ENCODE peak calls at places on chromosomes 7 and 10, in ten cellular contexts. O is H9, A is uterus, I is cardiac fibroblast, Q is upper lobe of right lung, T is PC-3, M is AG04450, L is coronary artery, C is fibroblast of pulmonary artery, V is transverse colon. N is an unnamed sample.

GRCh38 chr7:73823257-73823656 is 7.5 kb upstream of the CLDN4 start:
- DNase-seq in V (no peak), A (no peak), L (no peak), O (no peak), M (no peak), T (peak; percentile 15), Q (no peak), C (no peak), I (no peak), N (no peak)

GRCh38 chr10:70664702-70665195 is 7.6 kb upstream of the ADAMTS14 start:
- DNase-seq in A (no peak), L (no peak), V (no peak), M (peak; percentile 96), C (peak; percentile 93), O (no peak), I (peak; percentile 99), Q (peak; percentile 38), T (peak; percentile 98), N (peak; percentile 64)

GRCh38 chr7:46943996-46944395 is 637.9 kb downstream of the TNS3 start:
- DNase-seq in C (no peak), I (no peak), M (no peak), V (no peak), L (no peak), T (no peak), A (no peak), O (no peak), Q (no peak), N (no peak)

GRCh38 chr10:113199459-113199858 is 249.4 kb downstream of the TCF7L2 start:
- DNase-seq in O (no peak), C (peak; percentile 29), I (peak; percentile 58), A (no peak), L (no peak), V (no peak), Q (no peak), T (peak; percentile 41), M (peak; percentile 11), N (no peak)

GRCh38 chr7:73960548-73960947 is 67.4 kb upstream of the ELN start:
- DNase-seq in M (no peak), Q (no peak), L (no peak), V (peak; percentile 80), I (no peak), T (peak; percentile 19), O (no peak), C (no peak), A (no peak), N (no peak)

GRCh38 chr10:52609601-52610240 is 162.9 kb downstream of the MBL2 start:
- DNase-seq in T (no peak), I (no peak), Q (no peak), A (no peak), L (no peak), M (no peak), V (no peak), O (no peak), C (no peak), N (no peak)

GRCh38 chr10:68047554-68048327 is 27.3 kb downstream of the HERC4 start:
- DNase-seq in A (no peak), O (no peak), I (peak; percentile 56), M (no peak), T (no peak), C (peak; percentile 25), Q (no peak), V (no peak), L (no peak), N (no peak)

GRCh38 chr10:14391342-14391741 is 60.6 kb upstream of the FRMD4A start:
- DNase-seq in T (no peak), L (no peak), C (no peak), V (no peak), Q (no peak), A (no peak), I (no peak), M (no peak), O (no peak), N (no peak)

GRCh38 chr7:104903044-104903443 is 111.0 kb upstream of the KMT2E start:
- DNase-seq in L (no peak), A (no peak), C (peak; percentile 45), M (no peak), V (no peak), Q (no peak), I (peak; percentile 36), O (no peak), T (no peak), N (no peak)

GRCh38 chr10:1094112-1095057 is 38.2 kb downstream of the WDR37 start:
- DNase-seq in A (no peak), I (no peak), M (no peak), L (peak; percentile 24), C (no peak), V (no peak), O (no peak), Q (no peak), T (no peak), N (no peak)

GRCh38 chr7:98348726-98349474 is 52.0 kb downstream of the BAIAP2L1 start:
- DNase-seq in A (no peak), Q (peak; percentile 64), T (no peak), I (no peak), C (no peak), V (peak; percentile 63), O (no peak), M (no peak), L (no peak), N (no peak)

GRCh38 chr10:108905821-108906220 is 1017.5 kb downstream of the XPNPEP1 start:
- DNase-seq in M (no peak), C (no peak), L (no peak), T (no peak), V (no peak), A (no peak), O (no peak), I (no peak), Q (no peak), N (no peak)

GRCh38 chr7:149500910-149501309 is 3.3 kb upstream of the ZNF746 start:
- DNase-seq in V (no peak), A (no peak), Q (no peak), O (no peak), C (peak; percentile 70), M (no peak), L (no peak), I (peak; percentile 26), T (no peak), N (no peak)

GRCh38 chr7:135160858-135161653 is 9.5 kb downstream of the CYREN start:
- DNase-seq in C (peak; percentile 18), V (no peak), T (no peak), M (no peak), A (no peak), L (no peak), O (no peak), I (peak; percentile 24), Q (no peak), N (no peak)
- TF ChIP-seq CTCF in C (no peak), V (no peak), T (no peak), M (no peak), A (no peak), L (no peak), O (no peak), I (peak; percentile 5), Q (no peak), N (no peak)

GRCh38 chr10:6203331-6204062 is 765 bp downstream of the PFKFB3 start:
- DNase-seq in Q (peak; percentile 84), T (peak; percentile 31), C (peak; percentile 53), M (no peak), V (peak; percentile 58), O (peak; percentile 77), A (peak; percentile 38), L (no peak), I (peak; percentile 56), N (peak; percentile 82)
- TF ChIP-seq CTCF in Q (no peak), T (no peak), C (no peak), M (peak; percentile 26), V (no peak), O (peak; percentile 49), A (peak; percentile 76), L (no peak), I (peak; percentile 1), N (peak; percentile 61)

GRCh38 chr10:48506147-48506917 is 98.5 kb downstream of the ARHGAP22 start:
- DNase-seq in Q (no peak), I (peak; percentile 43), A (no peak), C (peak; percentile 69), O (peak; percentile 31), V (no peak), M (no peak), T (peak; percentile 83), L (no peak), N (peak; percentile 29)

GRCh38 chr10:48507494-48507893 is 97.4 kb downstream of the ARHGAP22 start:
- DNase-seq in Q (no peak), M (no peak), T (no peak), I (no peak), L (no peak), C (no peak), V (no peak), O (peak; percentile 19), A (no peak), N (no peak)

GRCh38 chr10:48503293-48503911 is 101.5 kb downstream of the ARHGAP22 start:
- DNase-seq in A (no peak), V (no peak), Q (no peak), L (peak; percentile 35), C (no peak), O (no peak), T (no peak), M (no peak), I (no peak), N (no peak)

GRCh38 chr10:48504141-48504885 is 100.6 kb downstream of the ARHGAP22 start:
- DNase-seq in M (no peak), V (no peak), O (no peak), I (no peak), L (peak; percentile 57), Q (no peak), A (no peak), T (no peak), C (no peak), N (peak; percentile 49)

GRCh38 chr10:48505394-48506112 is 99.3 kb downstream of the ARHGAP22 start:
- DNase-seq in O (peak; percentile 73), M (no peak), C (no peak), L (peak; percentile 56), I (no peak), V (no peak), A (no peak), Q (no peak), T (no peak), N (peak; percentile 47)
- TF ChIP-seq CTCF in O (peak; percentile 71), M (peak; percentile 28), C (peak; percentile 26), L (no peak), I (peak; percentile 22), V (no peak), A (no peak), Q (no peak), T (peak; percentile 48), N (no peak)

GRCh38 chr7:156968183-156968582 is 18.7 kb downstream of the NOM1 start:
- DNase-seq in I (no peak), A (no peak), C (no peak), O (no peak), Q (no peak), M (no peak), V (no peak), T (no peak), L (no peak), N (no peak)
- TF ChIP-seq CTCF in I (no peak), A (no peak), C (no peak), O (no peak), Q (no peak), M (no peak), V (no peak), T (no peak), L (no peak), N (no peak)